ENCODE peak calls at places on chromosomes 12 and 14, in ten cellular contexts. P is lower leg skin, Q is vagina, F is uterus, L is esophagus squamous epithelium, J is body of pancreas, C is Peyer's patch, A is A549, Z is K562, W is sigmoid colon. X is an unnamed sample.

GRCh38 chr12:30796891-30797371 is 42.2 kb upstream of the CAPRIN2 start:
- DNase-seq in W (no peak), J (no peak), F (no peak), P (no peak), Q (no peak), A (peak; percentile 29), L (no peak), Z (no peak), C (no peak), X (peak; percentile 35)

GRCh38 chr14:28102814-28103213 is 663.8 kb upstream of the FOXG1 start:
- DNase-seq in A (no peak), Z (no peak), J (no peak), C (no peak), Q (no peak), W (no peak), F (no peak), P (no peak), L (no peak), X (no peak)

GRCh38 chr12:21962236-21962635 is 21.0 kb upstream of the ABCC9 start:
- DNase-seq in P (no peak), Q (no peak), J (no peak), Z (no peak), A (no peak), W (no peak), F (no peak), C (no peak), L (no peak), X (no peak)

GRCh38 chr14:58697927-58698641 is 60.3 kb downstream of the DACT1 start:
- DNase-seq in P (no peak), Z (no peak), J (no peak), C (no peak), W (no peak), Q (no peak), L (no peak), A (no peak), F (no peak), X (no peak)

GRCh38 chr12:3418609-3419469 is 72.2 kb upstream of the PRMT8 start:
- DNase-seq in Q (no peak), Z (no peak), C (no peak), J (no peak), A (no peak), F (no peak), P (no peak), L (no peak), W (no peak), X (peak; percentile 28)

GRCh38 chr14:100403802-100404201 is 80.7 kb downstream of the SLC25A47 start:
- DNase-seq in Q (no peak), J (no peak), Z (no peak), C (peak; percentile 59), L (no peak), A (no peak), F (no peak), W (no peak), P (no peak), X (no peak)

GRCh38 chr12:98002887-98003493 is 512.4 kb upstream of the TMPO start:
- DNase-seq in W (no peak), Z (peak; percentile 7), C (peak; percentile 46), L (no peak), A (peak; percentile 65), F (no peak), J (peak; percentile 47), Q (no peak), P (peak; percentile 61), X (no peak)

GRCh38 chr14:24271134-24271833 is at the start of gene RABGGTA:
- DNase-seq in Q (no peak), P (peak; percentile 96), L (peak; percentile 51), Z (peak; percentile 90), F (peak; percentile 75), A (peak; percentile 93), C (peak; percentile 96), W (peak; percentile 91), J (peak; percentile 93), X (peak; percentile 96)

GRCh38 chr12:38427442-38427841 is 110.9 kb downstream of the ALG10B start:
- DNase-seq in J (no peak), P (no peak), Z (no peak), C (no peak), L (no peak), F (no peak), Q (no peak), W (no peak), A (no peak), X (no peak)

GRCh38 chr12:78929075-78929418 is 64.5 kb downstream of the SYT1 start:
- DNase-seq in Q (no peak), A (peak; percentile 53), C (no peak), P (no peak), J (no peak), L (no peak), F (no peak), W (no peak), Z (no peak), X (no peak)

GRCh38 chr12:59131462-59131861 is 211.2 kb upstream of the LRIG3 start:
- DNase-seq in Z (no peak), A (no peak), F (no peak), C (no peak), L (no peak), W (no peak), J (no peak), P (no peak), Q (no peak), X (no peak)

DNA sequence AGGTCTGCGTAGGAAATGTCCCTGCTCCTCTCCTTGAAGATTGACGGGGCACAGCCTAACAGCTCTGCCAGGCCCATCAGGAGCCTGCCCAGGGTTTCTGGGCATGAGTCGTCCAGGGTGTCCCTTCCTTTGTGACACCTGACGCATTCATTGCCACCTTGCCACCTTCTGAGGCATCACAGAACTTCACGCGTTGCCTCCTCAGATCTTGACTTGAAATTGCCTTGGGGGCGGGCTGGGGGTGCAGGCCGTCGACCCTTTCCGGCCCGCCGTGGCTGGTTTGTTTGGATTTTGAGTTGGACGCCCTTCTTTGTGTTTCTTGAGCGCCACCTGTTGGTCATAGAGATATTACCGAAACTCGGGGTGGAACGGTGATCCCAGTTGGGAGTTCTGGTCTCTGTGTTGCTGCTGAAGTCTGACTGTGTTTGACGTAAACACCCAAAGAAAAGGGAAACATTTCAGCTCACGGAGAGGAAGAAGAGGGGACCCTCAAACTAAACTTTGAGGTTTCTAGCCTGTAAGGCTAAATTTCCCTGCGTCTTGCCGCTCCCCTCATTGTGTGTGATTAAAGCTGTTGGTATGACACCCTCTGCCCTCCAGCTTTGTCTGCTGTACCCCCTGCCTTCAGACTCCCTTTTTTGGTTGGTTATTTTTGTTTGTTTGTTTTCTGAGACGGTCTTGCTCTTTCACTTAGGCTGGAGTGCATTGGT is 44.6 kb downstream of the MLXIP start:
- DNase-seq in W (peak; percentile 87), L (no peak), F (peak; percentile 79), Z (peak; percentile 74), Q (no peak), C (peak; percentile 88), J (peak; percentile 74), A (peak; percentile 76), P (peak; percentile 92), X (peak; percentile 55)
- TF ChIP-seq CTCF in W (peak; percentile 79), L (peak; percentile 71), F (peak; percentile 85), Z (peak; percentile 82), Q (peak; percentile 88), C (peak; percentile 62), J (peak; percentile 77), A (peak; percentile 92), P (no peak), X (peak; percentile 85)

DNA sequence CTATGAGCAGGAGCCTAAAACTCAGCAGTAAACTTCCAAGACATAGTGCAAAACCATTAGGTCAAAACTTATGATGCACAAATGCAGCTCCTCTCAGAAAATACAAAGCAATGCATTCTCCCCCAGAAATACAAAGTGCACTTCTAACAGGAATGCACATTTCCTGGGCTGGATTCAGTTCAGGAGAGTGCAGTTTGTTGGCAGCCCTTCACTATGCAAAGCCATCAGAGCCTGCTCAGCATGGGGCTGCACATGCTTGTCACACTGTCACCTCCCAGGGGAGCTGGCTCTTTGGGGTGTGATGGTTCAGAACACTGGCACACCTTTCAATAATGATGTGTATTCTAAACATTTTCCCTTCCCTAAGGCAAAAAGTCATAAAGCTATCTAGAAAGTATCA is 110.4 kb downstream of the KCNK10 start:
- DNase-seq in F (no peak), J (no peak), A (no peak), L (no peak), C (no peak), Z (no peak), W (no peak), P (no peak), Q (no peak), X (no peak)
- TF ChIP-seq POLR2A in F (no peak), J (no peak), A (no peak), L (no peak), C (no peak), Z (no peak), W (no peak), P (no peak), Q (no peak), X (no peak)

DNA sequence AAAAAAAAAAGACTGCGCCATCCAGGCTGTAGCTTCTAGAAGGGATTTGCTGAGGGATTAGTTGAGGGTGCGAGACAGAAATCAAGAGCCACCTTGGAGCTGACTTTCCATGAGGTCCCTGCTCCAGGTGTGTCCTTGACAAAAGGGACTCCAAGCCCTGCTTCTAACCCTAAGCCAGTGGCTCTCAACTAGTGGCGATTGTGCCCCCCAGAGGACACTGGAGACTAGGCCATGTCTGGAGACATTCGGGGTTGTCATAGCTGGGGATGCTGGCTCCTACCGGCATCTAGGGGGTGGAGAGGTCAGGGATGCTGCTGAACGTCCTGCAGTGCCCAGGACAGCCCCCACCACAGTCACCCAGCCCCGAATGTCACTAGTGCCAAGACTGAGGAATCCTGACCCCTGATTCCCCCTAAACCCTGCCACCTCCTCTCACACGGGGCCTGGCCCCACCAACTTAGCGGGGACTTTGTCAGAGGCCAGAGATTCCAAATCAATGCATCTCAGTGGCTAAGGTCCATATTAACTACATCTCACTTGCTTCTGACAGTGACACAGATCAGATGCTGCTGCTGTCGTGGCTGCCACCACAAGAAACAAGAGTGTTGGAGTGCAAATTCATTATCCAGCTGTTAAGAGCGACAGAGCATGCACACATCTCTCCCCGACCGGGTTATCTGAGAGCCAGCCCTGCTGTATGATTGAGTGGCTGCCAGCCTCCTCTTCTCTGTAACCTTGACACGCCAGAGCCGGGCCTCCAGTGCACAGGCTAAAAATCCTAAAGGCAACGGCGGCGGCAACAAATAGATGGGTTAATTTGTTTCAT is 40.4 kb downstream of the SPRING1 start:
- DNase-seq in L (no peak), Q (no peak), P (peak; percentile 76), Z (peak; percentile 71), F (no peak), A (peak; percentile 71), W (no peak), C (no peak), J (peak; percentile 69), X (no peak)
- TF ChIP-seq CTCF in L (no peak), Q (no peak), P (no peak), Z (peak; percentile 80), F (no peak), A (peak; percentile 50), W (no peak), C (no peak), J (peak; percentile 14), X (no peak)

DNA sequence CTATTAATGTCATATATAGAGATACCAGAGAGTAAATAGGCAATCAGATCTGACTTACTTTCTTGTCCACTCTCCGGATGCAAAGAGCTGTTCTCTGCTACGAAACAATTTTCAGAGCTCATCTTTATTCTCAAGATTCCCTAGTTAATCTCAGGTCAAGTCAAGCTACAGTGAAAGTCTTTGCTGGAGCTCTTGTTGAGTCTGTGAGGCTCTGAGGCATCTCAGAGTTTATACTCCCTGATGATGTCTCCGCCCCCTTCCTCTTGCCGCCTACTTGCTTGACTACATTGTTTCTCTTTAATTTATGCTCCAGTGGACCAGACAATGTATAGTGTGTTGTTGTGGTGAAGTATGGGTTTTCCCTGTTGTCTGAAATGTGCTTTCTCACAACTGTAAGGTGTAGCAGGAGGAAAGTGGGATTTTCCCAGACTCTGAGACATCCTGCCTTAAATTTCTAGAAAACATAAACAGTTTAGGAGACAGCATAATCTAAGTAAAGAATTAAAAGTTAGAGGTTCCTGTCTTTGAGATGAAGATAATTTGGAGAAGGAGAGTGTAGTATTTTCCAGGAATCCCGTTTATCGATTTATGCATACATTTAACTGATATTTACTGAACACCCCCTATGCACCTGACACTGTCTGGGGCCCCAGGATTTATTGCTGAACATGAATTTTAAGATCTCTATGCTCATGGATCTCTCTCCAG is at the start of gene CD69:
- DNase-seq in J (no peak), Q (no peak), F (no peak), A (no peak), L (no peak), C (peak; percentile 94), P (no peak), W (no peak), Z (peak; percentile 44), X (peak; percentile 65)
- TF ChIP-seq POLR2A in J (peak; percentile 43), Q (peak; percentile 25), F (no peak), A (no peak), L (peak; percentile 85), C (peak; percentile 82), P (no peak), W (peak; percentile 13), Z (peak; percentile 98), X (no peak)

X was measured in upper lobe of left lung.